ENCODE peak calls at places on chromosomes 1 and 21, in six cellular contexts. One of them, this sample, is unnamed.

GRCh38 chr1:244970236-244970652 is 105.9 kb upstream of the HNRNPU start:
- DNase-seq in A172: peak
- DNase-seq in D721Med: no peak
- DNase-seq in sciatic nerve: no peak
- DNase-seq in memory B cell: no peak
- DNase-seq in dermis blood vessel endothelial cell: peak
- DNase-seq in this sample: peak

GRCh38 chr1:3453203-3453761 is 1.2 kb upstream of the ARHGEF16 start:
- DNase-seq in dermis blood vessel endothelial cell: peak
- DNase-seq in sciatic nerve: peak
- DNase-seq in D721Med: peak
- DNase-seq in memory B cell: peak
- DNase-seq in A172: peak
- DNase-seq in this sample: peak

GRCh38 chr1:206117151-206117948 is at the start of gene AVPR1B:
- DNase-seq in dermis blood vessel endothelial cell: peak
- DNase-seq in memory B cell: peak
- DNase-seq in sciatic nerve: no peak
- DNase-seq in D721Med: no peak
- DNase-seq in A172: peak
- DNase-seq in this sample: peak

GRCh38 chr21:41706678-41707077 is 60.2 kb downstream of the RIPK4 start:
- DNase-seq in memory B cell: no peak
- DNase-seq in sciatic nerve: no peak
- DNase-seq in D721Med: no peak
- DNase-seq in dermis blood vessel endothelial cell: peak
- DNase-seq in A172: peak
- DNase-seq in this sample: no peak

GRCh38 chr1:234825498-234826176 is 215.7 kb upstream of the IRF2BP2 start:
- DNase-seq in memory B cell: no peak
- DNase-seq in D721Med: no peak
- DNase-seq in dermis blood vessel endothelial cell: no peak
- DNase-seq in A172: no peak
- DNase-seq in sciatic nerve: no peak
- DNase-seq in this sample: no peak

GRCh38 chr1:37919277-37919676 is 27.6 kb downstream of the INPP5B start:
- DNase-seq in dermis blood vessel endothelial cell: peak
- DNase-seq in D721Med: no peak
- DNase-seq in A172: no peak
- DNase-seq in sciatic nerve: no peak
- DNase-seq in memory B cell: no peak
- DNase-seq in this sample: no peak

GRCh38 chr1:145987926-145988325 is 8.5 kb downstream of the TXNIP start:
- DNase-seq in D721Med: no peak
- DNase-seq in memory B cell: no peak
- DNase-seq in dermis blood vessel endothelial cell: no peak
- DNase-seq in sciatic nerve: no peak
- DNase-seq in A172: no peak
- DNase-seq in this sample: no peak

GRCh38 chr1:232018512-232019340 is 392.1 kb downstream of the DISC1 start:
- DNase-seq in D721Med: no peak
- DNase-seq in sciatic nerve: no peak
- DNase-seq in A172: no peak
- DNase-seq in dermis blood vessel endothelial cell: no peak
- DNase-seq in memory B cell: no peak
- DNase-seq in this sample: no peak

GRCh38 chr1:230270185-230270939 is 155.8 kb downstream of the PGBD5 start:
- DNase-seq in dermis blood vessel endothelial cell: peak
- DNase-seq in sciatic nerve: no peak
- DNase-seq in A172: peak
- DNase-seq in D721Med: no peak
- DNase-seq in memory B cell: no peak
- DNase-seq in this sample: no peak